ENCODE peak calls at places on chromosomes 1 and 21, in eight cellular contexts. O, G, U, V, H, X, C and Z are unnamed samples.
A peak's percentile ranks its signal among the peaks of the same experiment; 100 is the strongest.

GRCh38 chr1:167620002-167620401 is 10.0 kb upstream of the RCSD1 start:
- DNase-seq in O (no peak), G (peak; percentile 48), U (no peak), V (no peak), H (no peak), X (no peak), C (no peak), Z (no peak)

GRCh38 chr1:234062166-234062565 is 157.7 kb downstream of the SLC35F3 start:
- DNase-seq in O (no peak), G (no peak), U (no peak), V (no peak), H (no peak), X (no peak), C (no peak), Z (no peak)

GRCh38 chr1:15328785-15329480 is 80.8 kb upstream of the EFHD2 start:
- DNase-seq in O (no peak), G (peak; percentile 79), U (no peak), V (peak; percentile 90), H (no peak), X (no peak), C (no peak), Z (no peak)

GRCh38 chr1:19262728-19263127 is 11.1 kb downstream of the MRTO4 start:
- DNase-seq in O (no peak), G (no peak), U (no peak), V (no peak), H (no peak), X (no peak), C (no peak), Z (no peak)

GRCh38 chr1:219771039-219771438 is 157.3 kb downstream of the SLC30A10 start:
- DNase-seq in O (peak; percentile 52), G (no peak), U (peak; percentile 77), V (no peak), H (peak; percentile 19), X (no peak), C (peak; percentile 37), Z (no peak)

GRCh38 chr21:43364851-43365424 is 62.0 kb downstream of the SIK1 start:
- DNase-seq in O (no peak), G (no peak), U (no peak), V (no peak), H (no peak), X (no peak), C (peak; percentile 72), Z (no peak)

GRCh38 chr1:46535063-46535462 is 16.4 kb downstream of the KNCN start:
- DNase-seq in O (peak; percentile 57), G (peak; percentile 78), U (peak; percentile 48), V (no peak), H (no peak), X (no peak), C (peak; percentile 54), Z (peak; percentile 51)

GRCh38 chr1:102891868-102892625 is 216.3 kb downstream of the COL11A1 start:
- DNase-seq in O (peak; percentile 11), G (no peak), U (no peak), V (peak; percentile 75), H (no peak), X (no peak), C (no peak), Z (no peak)

GRCh38 chr1:172117800-172118199 is 276.5 kb downstream of the DNM3 start:
- DNase-seq in O (no peak), G (no peak), U (no peak), V (no peak), H (no peak), X (peak; percentile 65), C (no peak), Z (no peak)

GRCh38 chr1:8077602-8078001 is 51.5 kb upstream of the ERRFI1 start:
- DNase-seq in O (no peak), G (peak; percentile 55), U (no peak), V (peak; percentile 62), H (no peak), X (no peak), C (no peak), Z (no peak)
- H3K4me3 ChIP-seq in O (peak overlapping the region; percentile 5), G (no peak overlapping the region), U (peak overlapping the region; percentile 48), V (no peak overlapping the region), H (no peak overlapping the region), X (no peak overlapping the region), C (peak overlapping the region; percentile 47), Z (no peak overlapping the region)

GRCh38 chr1:68339505-68339904 is 107.2 kb upstream of the WLS start:
- DNase-seq in O (no peak), G (no peak), U (no peak), V (no peak), H (no peak), X (no peak), C (no peak), Z (peak; percentile 63)

GRCh38 chr1:68340951-68341350 is 108.6 kb upstream of the WLS start:
- DNase-seq in O (no peak), G (no peak), U (no peak), V (no peak), H (no peak), X (no peak), C (no peak), Z (no peak)

GRCh38 chr1:68338107-68338506 is 105.8 kb upstream of the WLS start:
- DNase-seq in O (no peak), G (no peak), U (no peak), V (no peak), H (no peak), X (no peak), C (no peak), Z (peak; percentile 53)
- TF ChIP-seq MAX in O (no peak), G (no peak), U (no peak), V (no peak), H (no peak), X (no peak), C (no peak), Z (no peak)

DNA sequence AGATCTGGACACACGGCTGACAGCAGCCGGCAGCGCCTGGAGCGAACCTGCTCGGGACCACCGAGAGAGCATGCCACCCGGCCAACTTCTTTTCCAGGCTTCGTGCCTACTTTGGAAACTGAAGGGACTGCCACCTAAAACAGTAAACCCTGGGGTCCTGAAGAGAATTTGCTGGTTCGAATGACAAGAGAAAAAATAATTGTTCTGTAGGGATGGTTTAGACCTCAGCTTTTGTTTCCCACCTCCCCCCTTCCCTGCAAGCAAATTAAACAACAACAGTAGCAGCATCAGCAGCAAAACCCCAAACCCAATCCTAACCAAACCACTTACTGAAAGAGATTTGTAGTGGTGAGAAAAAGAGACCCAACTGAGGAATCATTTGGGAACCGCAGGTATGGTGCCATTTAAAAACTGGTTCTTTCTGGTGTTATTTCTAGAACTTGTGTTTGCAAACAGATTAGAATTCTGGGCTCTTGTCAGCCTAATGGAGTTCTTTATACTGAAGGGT is 105.6 kb downstream of the LEPR start:
- DNase-seq in O (no peak), G (peak; percentile 38), U (no peak), V (peak; percentile 34), H (no peak), X (no peak), C (no peak), Z (no peak)
- TF ChIP-seq POLR2A in O (no peak), G (no peak), U (no peak), V (no peak), H (no peak), X (no peak), C (no peak), Z (no peak)

GRCh38 chr1:2639607-2640521 is 7.0 kb upstream of the MMEL1 start:
- DNase-seq in O (no peak), G (no peak), U (no peak), V (no peak), H (no peak), X (no peak), C (no peak), Z (no peak)
- H3K4me3 ChIP-seq in O (no peak overlapping the region), G (no peak overlapping the region), U (no peak overlapping the region), V (no peak overlapping the region), H (no peak overlapping the region), X (no peak overlapping the region), C (no peak overlapping the region), Z (no peak overlapping the region)

DNA sequence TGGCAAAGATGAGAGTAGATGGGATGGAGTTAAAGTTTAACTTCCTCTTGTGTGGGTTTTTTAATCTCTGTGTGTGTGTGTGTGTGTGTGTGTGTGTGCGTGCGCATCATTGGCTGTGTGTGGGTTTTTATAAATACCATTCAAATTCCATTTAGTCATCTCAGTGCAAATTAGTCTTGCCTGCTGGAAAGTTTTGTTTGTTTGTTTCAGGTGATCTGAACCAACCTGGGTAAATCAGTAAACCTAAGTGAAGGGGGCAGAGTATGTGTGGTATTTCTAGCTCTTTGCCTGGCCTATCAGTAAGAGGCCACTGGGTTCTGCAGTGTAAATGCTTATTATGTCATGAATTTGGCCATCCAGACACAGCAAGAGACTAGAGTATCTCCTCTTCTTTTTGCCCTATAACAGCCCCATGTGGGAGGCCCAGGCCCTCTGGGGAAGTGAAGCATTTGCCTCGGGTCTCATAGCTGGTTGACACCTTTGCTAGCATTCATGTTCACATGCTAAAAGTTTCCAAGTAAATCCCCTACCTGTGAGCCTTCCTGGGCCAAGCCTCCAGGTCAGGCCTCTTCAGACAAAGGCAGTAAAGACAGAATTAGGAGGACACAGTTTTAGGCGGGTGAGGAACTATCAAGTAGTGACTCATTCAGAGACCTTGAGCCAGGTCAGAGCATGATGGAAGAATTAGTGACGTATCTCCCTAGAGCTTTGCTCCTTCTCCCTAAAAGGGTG is 14.7 kb downstream of the INTS3 start:
- DNase-seq in O (peak; percentile 39), G (no peak), U (no peak), V (no peak), H (no peak), X (peak; percentile 80), C (peak; percentile 87), Z (peak; percentile 26)
- TF ChIP-seq MAX in O (no peak), G (no peak), U (no peak), V (no peak), H (no peak), X (no peak), C (no peak), Z (no peak)